ENCODE peak calls at places on chromosomes 6 and 20, in five cellular contexts. Z is adrenal gland; V is effector CD4-positive, alpha-beta T cell; P is PC-3; E is astrocyte of the spinal cord. Q is an unnamed sample.

GRCh38 chr20:53822534-53822933 is 228.9 kb upstream of the ZNF217 start:
- DNase-seq in Z (no peak), V (no peak), P (no peak), E (no peak), Q (no peak)

GRCh38 chr6:5537967-5538366 is 276.7 kb downstream of the FARS2 start:
- DNase-seq in Z (no peak), V (no peak), P (peak), E (no peak), Q (no peak)

GRCh38 chr20:4160761-4161305 is 145.5 kb upstream of the RNF24 start:
- DNase-seq in Z (peak), V (peak), P (peak), E (peak), Q (no peak)

GRCh38 chr6:4313044-4313686 is 177.8 kb upstream of the ECI2 start:
- DNase-seq in Z (peak), V (no peak), P (peak), E (peak), Q (no peak)

GRCh38 chr6:137547186-137547585 is 53.0 kb upstream of the OLIG3 start:
- DNase-seq in Z (no peak), V (no peak), P (no peak), E (no peak), Q (no peak)

GRCh38 chr6:89117285-89118108 is at the start of gene SRSF12:
- DNase-seq in Z (peak), V (peak), P (no peak), E (no peak), Q (peak)

GRCh38 chr6:26401987-26402658 is at the start of gene BTN3A1:
- DNase-seq in Z (peak), V (peak), P (peak), E (peak), Q (peak)

GRCh38 chr6:2917065-2917464 is 14.0 kb upstream of the SERPINB9 start:
- DNase-seq in Z (no peak), V (no peak), P (no peak), E (no peak), Q (no peak)

GRCh38 chr6:122722746-122723145 is 56.8 kb upstream of the FABP7 start:
- DNase-seq in Z (no peak), V (no peak), P (no peak), E (peak), Q (no peak)

GRCh38 chr6:77397561-77397960 is 65.7 kb downstream of the HTR1B start:
- DNase-seq in Z (no peak), V (no peak), P (no peak), E (no peak), Q (no peak)

GRCh38 chr6:101085327-101085726 is 204.2 kb upstream of the ASCC3 start:
- DNase-seq in Z (no peak), V (no peak), P (peak), E (peak), Q (no peak)

GRCh38 chr6:73504160-73504559 is 16.7 kb downstream of the EEF1A1 start:
- DNase-seq in Z (no peak), V (no peak), P (no peak), E (no peak), Q (no peak)

GRCh38 chr6:70673601-70674000 is 5.9 kb downstream of the SMAP1 start:
- DNase-seq in Z (peak), V (no peak), P (peak), E (peak), Q (no peak)

GRCh38 chr6:15158821-15159619 is 86.8 kb upstream of the JARID2 start:
- DNase-seq in Z (no peak), V (no peak), P (no peak), E (no peak), Q (no peak)